ENCODE peak calls at places on chromosomes 4 and X, in five cellular contexts. I is A172, S is IMR-90, T is right cardiac atrium, W is C1 segment of cervical spinal cord. A is an unnamed sample.

GRCh38 chr4:175419120-175419774 is 392.8 kb downstream of the GPM6A start:
- DNase-seq in I (peak; percentile 84), S (peak; percentile 96), T (no peak), W (no peak), A (peak; percentile 98)

GRCh38 chr4:184705692-184706091 is 28.2 kb downstream of the CENPU start:
- DNase-seq in I (no peak), S (no peak), T (no peak), W (no peak), A (no peak)

GRCh38 chr4:17934286-17934685 is 87.3 kb downstream of the LCORL start:
- DNase-seq in I (no peak), S (peak; percentile 14), T (no peak), W (no peak), A (no peak)

GRCh38 chr4:15344041-15344440 is 83.8 kb upstream of the C1QTNF7 start:
- DNase-seq in I (peak; percentile 18), S (peak; percentile 96), T (no peak), W (no peak), A (peak; percentile 55)

GRCh38 chrX:38225093-38225492 is 4.4 kb upstream of the SRPX start:
- DNase-seq in I (peak; percentile 32), S (peak; percentile 60), T (no peak), W (no peak), A (no peak)

GRCh38 chrX:103446665-103447302 is 70.4 kb downstream of the BEX3 start:
- DNase-seq in I (no peak), S (peak; percentile 32), T (no peak), W (no peak), A (no peak)

GRCh38 chrX:86148024-86148511 is at the start of gene DACH2:
- DNase-seq in I (no peak), S (peak; percentile 74), T (peak; percentile 79), W (peak; percentile 38), A (peak; percentile 33)

GRCh38 chr4:103204114-103204513 is 6.0 kb upstream of the CENPE start:
- DNase-seq in I (peak; percentile 5), S (no peak), T (no peak), W (no peak), A (no peak)

GRCh38 chr4:7607156-7607910 is 172.6 kb upstream of the PSAPL1 start:
- DNase-seq in I (no peak), S (peak; percentile 16), T (no peak), W (no peak), A (no peak)

GRCh38 chr4:42151568-42152506 is 618 bp downstream of the BEND4 start:
- DNase-seq in I (no peak), S (no peak), T (peak; percentile 15), W (no peak), A (no peak)

GRCh38 chr4:133799916-133800315 is 401.7 kb downstream of the PABPC4L start:
- DNase-seq in I (no peak), S (no peak), T (no peak), W (no peak), A (no peak)

GRCh38 chr4:65416875-65417274 is 253.4 kb downstream of the EPHA5 start:
- DNase-seq in I (peak; percentile 8), S (no peak), T (peak; percentile 25), W (no peak), A (no peak)

GRCh38 chr4:1511441-1512041 is 105.3 kb upstream of the NKX1-1 start:
- DNase-seq in I (peak; percentile 65), S (peak; percentile 36), T (peak; percentile 76), W (no peak), A (peak; percentile 90)

GRCh38 chr4:86011117-86011516 is 348.7 kb downstream of the MAPK10 start:
- DNase-seq in I (peak; percentile 3), S (peak; percentile 77), T (peak; percentile 28), W (no peak), A (peak; percentile 92)

GRCh38 chrX:143781103-143781502 is 60.6 kb upstream of the SPANXN2 start:
- DNase-seq in I (peak; percentile 47), S (no peak), T (no peak), W (no peak), A (peak; percentile 3)

GRCh38 chrX:133970021-133970550 is 15.3 kb downstream of the GPC3 start:
- DNase-seq in I (no peak), S (no peak), T (no peak), W (no peak), A (no peak)